ENCODE peak calls at places on chromosome 2, in four cellular contexts. One of them, this sample, is unnamed.

GRCh38 chr2:86397989-86398388 is 43.2 kb upstream of the KDM3A start:
- DNase-seq in body of pancreas: no peak
- DNase-seq in K562: peak; percentile 53
- DNase-seq in transverse colon: no peak
- DNase-seq in this sample: no peak

GRCh38 chr2:118430510-118431187 is 342.4 kb downstream of the INSIG2 start:
- DNase-seq in transverse colon: no peak
- DNase-seq in body of pancreas: no peak
- DNase-seq in K562: no peak
- DNase-seq in this sample: no peak

GRCh38 chr2:189024861-189025618 is 50.9 kb downstream of the COL3A1 start:
- DNase-seq in K562: no peak
- DNase-seq in body of pancreas: no peak
- DNase-seq in transverse colon: no peak
- DNase-seq in this sample: no peak

GRCh38 chr2:27249891-27250651 is 12.8 kb downstream of the SLC30A3 start:
- DNase-seq in body of pancreas: peak; percentile 66
- DNase-seq in transverse colon: peak; percentile 58
- DNase-seq in K562: peak; percentile 91
- DNase-seq in this sample: peak; percentile 54

GRCh38 chr2:45909677-45910191 is 258.3 kb downstream of the PRKCE start:
- DNase-seq in transverse colon: no peak
- DNase-seq in K562: no peak
- DNase-seq in body of pancreas: peak; percentile 53
- DNase-seq in this sample: no peak

GRCh38 chr2:237097911-237098702 is 12.4 kb downstream of the COPS8 start:
- DNase-seq in K562: no peak
- DNase-seq in transverse colon: no peak
- DNase-seq in body of pancreas: no peak
- DNase-seq in this sample: peak; percentile 71

GRCh38 chr2:57516740-57517340 is 529.8 kb upstream of the VRK2 start:
- DNase-seq in body of pancreas: no peak
- DNase-seq in transverse colon: no peak
- DNase-seq in K562: peak; percentile 30
- DNase-seq in this sample: no peak

GRCh38 chr2:234111523-234111922 is 61.0 kb downstream of the SPP2 start:
- DNase-seq in body of pancreas: no peak
- DNase-seq in K562: no peak
- DNase-seq in transverse colon: no peak
- DNase-seq in this sample: no peak

GRCh38 chr2:15298769-15299168 is 262.4 kb downstream of the NBAS start:
- DNase-seq in K562: no peak
- DNase-seq in body of pancreas: no peak
- DNase-seq in transverse colon: no peak
- DNase-seq in this sample: no peak

GRCh38 chr2:135819211-135819610 is 17.8 kb downstream of the LCT start:
- DNase-seq in transverse colon: peak; percentile 35
- DNase-seq in K562: peak; percentile 41
- DNase-seq in body of pancreas: no peak
- DNase-seq in this sample: no peak

GRCh38 chr2:173397539-173397938 is 42.9 kb downstream of the CDCA7 start:
- DNase-seq in body of pancreas: no peak
- DNase-seq in transverse colon: no peak
- DNase-seq in K562: no peak
- DNase-seq in this sample: no peak

GRCh38 chr2:238720232-238720672 is 127.6 kb upstream of the TWIST2 start:
- DNase-seq in body of pancreas: peak; percentile 52
- DNase-seq in transverse colon: peak; percentile 56
- DNase-seq in K562: peak; percentile 63
- DNase-seq in this sample: no peak

GRCh38 chr2:150618215-150618905 is 130.9 kb upstream of the RND3 start:
- DNase-seq in K562: no peak
- DNase-seq in transverse colon: no peak
- DNase-seq in body of pancreas: no peak
- DNase-seq in this sample: no peak

GRCh38 chr2:133504566-133505505 is 63.4 kb downstream of the NCKAP5 start:
- DNase-seq in transverse colon: peak; percentile 60
- DNase-seq in body of pancreas: peak; percentile 64
- DNase-seq in K562: no peak
- DNase-seq in this sample: no peak

GRCh38 chr2:216574046-216574445 is 59.2 kb upstream of the IGFBP2 start:
- DNase-seq in body of pancreas: no peak
- DNase-seq in K562: no peak
- DNase-seq in transverse colon: no peak
- DNase-seq in this sample: no peak

GRCh38 chr2:212124597-212124996 is 414.0 kb downstream of the ERBB4 start:
- DNase-seq in K562: no peak
- DNase-seq in body of pancreas: peak; percentile 8
- DNase-seq in transverse colon: no peak
- DNase-seq in this sample: no peak

GRCh38 chr2:35989523-35989922 is 366.1 kb upstream of the CRIM1 start:
- DNase-seq in body of pancreas: no peak
- DNase-seq in transverse colon: no peak
- DNase-seq in K562: no peak
- DNase-seq in this sample: no peak

GRCh38 chr2:181123798-181124217 is 143.4 kb downstream of the UBE2E3 start:
- DNase-seq in transverse colon: peak; percentile 17
- DNase-seq in K562: no peak
- DNase-seq in body of pancreas: no peak
- DNase-seq in this sample: no peak

GRCh38 chr2:96913398-96914202 is 43.7 kb upstream of the SEMA4C start:
- DNase-seq in body of pancreas: no peak
- DNase-seq in transverse colon: peak; percentile 41
- DNase-seq in K562: no peak
- DNase-seq in this sample: no peak

GRCh38 chr2:116769515-116769914 is 1045.0 kb upstream of the DDX18 start:
- DNase-seq in body of pancreas: no peak
- DNase-seq in K562: no peak
- DNase-seq in transverse colon: no peak
- DNase-seq in this sample: no peak

GRCh38 chr2:212367431-212367830 is 171.2 kb downstream of the ERBB4 start:
- DNase-seq in body of pancreas: no peak
- DNase-seq in K562: no peak
- DNase-seq in transverse colon: no peak
- DNase-seq in this sample: no peak

GRCh38 chr2:129699781-129700573 is 279.5 kb upstream of the RAB6C start:
- DNase-seq in K562: no peak
- DNase-seq in transverse colon: no peak
- DNase-seq in body of pancreas: no peak
- DNase-seq in this sample: no peak

GRCh38 chr2:109402180-109402579 is 211.6 kb downstream of the SEPTIN10 start:
- DNase-seq in K562: no peak
- DNase-seq in body of pancreas: no peak
- DNase-seq in transverse colon: no peak
- DNase-seq in this sample: no peak

GRCh38 chr2:10076988-10077527 is 3.2 kb downstream of the CYS1 start:
- DNase-seq in transverse colon: no peak
- DNase-seq in body of pancreas: no peak
- DNase-seq in K562: no peak
- DNase-seq in this sample: no peak

GRCh38 chr2:140880573-140880972 is 1250.2 kb downstream of the LRP1B start:
- DNase-seq in transverse colon: no peak
- DNase-seq in body of pancreas: no peak
- DNase-seq in K562: no peak
- DNase-seq in this sample: no peak

GRCh38 chr2:233369897-233370758 is 15.8 kb downstream of the DGKD start:
- DNase-seq in body of pancreas: no peak
- DNase-seq in K562: no peak
- DNase-seq in transverse colon: no peak
- DNase-seq in this sample: no peak

GRCh38 chr2:191854385-191855372 is 7.8 kb upstream of the CAVIN2 start:
- DNase-seq in body of pancreas: no peak
- DNase-seq in K562: no peak
- DNase-seq in transverse colon: no peak
- DNase-seq in this sample: no peak

GRCh38 chr2:96985181-96985580 is 1.2 kb downstream of the FAM178B start:
- DNase-seq in transverse colon: no peak
- DNase-seq in body of pancreas: no peak
- DNase-seq in K562: no peak
- DNase-seq in this sample: no peak

GRCh38 chr2:101699939-101700442 is 2.5 kb downstream of the MAP4K4 start:
- DNase-seq in body of pancreas: no peak
- DNase-seq in transverse colon: no peak
- DNase-seq in K562: no peak
- DNase-seq in this sample: no peak

GRCh38 chr2:43998263-43998662 is 2.5 kb upstream of the LRPPRC start:
- DNase-seq in body of pancreas: no peak
- DNase-seq in K562: no peak
- DNase-seq in transverse colon: no peak
- DNase-seq in this sample: no peak

GRCh38 chr2:109478906-109479493 is 134.8 kb downstream of the SEPTIN10 start:
- DNase-seq in body of pancreas: no peak
- DNase-seq in transverse colon: no peak
- DNase-seq in K562: no peak
- DNase-seq in this sample: no peak

GRCh38 chr2:23566236-23567142 is 181.5 kb downstream of the KLHL29 start:
- DNase-seq in body of pancreas: no peak
- DNase-seq in transverse colon: no peak
- DNase-seq in K562: peak; percentile 67
- DNase-seq in this sample: no peak

GRCh38 chr2:189248116-189248515 is 68.6 kb upstream of the COL5A2 start:
- DNase-seq in body of pancreas: no peak
- DNase-seq in transverse colon: no peak
- DNase-seq in K562: no peak
- DNase-seq in this sample: no peak

GRCh38 chr2:7819316-7819715 is 862.5 kb upstream of the ID2 start:
- DNase-seq in K562: no peak
- DNase-seq in body of pancreas: no peak
- DNase-seq in transverse colon: no peak
- DNase-seq in this sample: no peak

GRCh38 chr2:64283015-64283570 is 138.9 kb upstream of the PELI1 start:
- DNase-seq in transverse colon: no peak
- DNase-seq in body of pancreas: no peak
- DNase-seq in K562: no peak
- DNase-seq in this sample: no peak

DNA sequence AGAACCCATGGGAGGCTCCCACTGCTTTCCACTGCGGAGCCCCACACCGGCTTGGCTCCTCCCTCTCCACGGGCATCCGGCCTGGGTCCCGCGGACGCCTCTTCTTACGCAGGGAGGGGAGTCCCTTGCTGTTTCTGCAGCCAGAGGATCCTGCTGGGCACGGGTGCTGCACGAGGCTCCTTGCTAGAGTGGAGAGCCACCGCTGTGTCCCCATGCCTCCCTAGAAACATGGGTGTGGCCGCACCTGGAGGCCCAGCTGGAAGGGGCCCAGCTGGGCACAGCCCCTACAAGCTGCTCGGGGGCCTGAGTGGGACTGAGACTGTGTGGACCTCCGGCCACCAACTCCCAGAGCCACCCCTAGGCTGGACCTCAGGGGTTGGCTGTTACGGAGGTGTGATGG is 67.7 kb upstream of the GPC1 start:
- DNase-seq in K562: no peak
- DNase-seq in transverse colon: no peak
- DNase-seq in body of pancreas: no peak
- DNase-seq in this sample: no peak
- TF ChIP-seq POLR2A in K562: no peak
- TF ChIP-seq POLR2A in transverse colon: no peak
- TF ChIP-seq POLR2A in body of pancreas: no peak
- TF ChIP-seq POLR2A in this sample: no peak

DNA sequence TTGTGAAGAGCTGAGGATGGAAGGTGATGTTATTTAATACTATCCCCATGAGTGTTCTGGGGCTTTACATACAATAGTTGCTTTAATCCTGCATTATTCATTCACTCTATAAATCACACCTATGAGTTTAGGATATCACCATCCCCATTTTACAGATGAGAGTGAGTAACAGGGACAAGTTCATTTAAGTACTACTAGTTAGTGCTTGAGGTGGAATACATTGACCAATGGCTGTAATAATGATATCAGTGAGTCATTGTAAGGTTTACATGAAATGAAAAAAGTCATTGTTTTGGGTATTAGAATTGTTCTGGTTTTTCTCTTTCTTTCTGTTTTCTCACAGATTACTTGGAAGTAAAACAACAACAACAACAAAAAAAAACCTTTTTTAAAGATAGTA is 42.5 kb downstream of the TANC1 start:
- DNase-seq in K562: no peak
- DNase-seq in body of pancreas: no peak
- DNase-seq in transverse colon: no peak
- DNase-seq in this sample: no peak
- H3K27ac ChIP-seq in K562: no peak overlapping the region
- H3K27ac ChIP-seq in body of pancreas: no peak overlapping the region
- H3K27ac ChIP-seq in transverse colon: no peak overlapping the region
- H3K27ac ChIP-seq in this sample: no peak overlapping the region

GRCh38 chr2:172105715-172106124 is 3.0 kb upstream of the DLX2 start:
- DNase-seq in transverse colon: no peak
- DNase-seq in K562: peak; percentile 10
- DNase-seq in body of pancreas: no peak
- DNase-seq in this sample: no peak
- H3K4me3 ChIP-seq in transverse colon: no peak overlapping the region
- H3K4me3 ChIP-seq in K562: no peak overlapping the region
- H3K4me3 ChIP-seq in body of pancreas: no peak overlapping the region
- H3K4me3 ChIP-seq in this sample: peak overlapping the region; percentile 35

DNA sequence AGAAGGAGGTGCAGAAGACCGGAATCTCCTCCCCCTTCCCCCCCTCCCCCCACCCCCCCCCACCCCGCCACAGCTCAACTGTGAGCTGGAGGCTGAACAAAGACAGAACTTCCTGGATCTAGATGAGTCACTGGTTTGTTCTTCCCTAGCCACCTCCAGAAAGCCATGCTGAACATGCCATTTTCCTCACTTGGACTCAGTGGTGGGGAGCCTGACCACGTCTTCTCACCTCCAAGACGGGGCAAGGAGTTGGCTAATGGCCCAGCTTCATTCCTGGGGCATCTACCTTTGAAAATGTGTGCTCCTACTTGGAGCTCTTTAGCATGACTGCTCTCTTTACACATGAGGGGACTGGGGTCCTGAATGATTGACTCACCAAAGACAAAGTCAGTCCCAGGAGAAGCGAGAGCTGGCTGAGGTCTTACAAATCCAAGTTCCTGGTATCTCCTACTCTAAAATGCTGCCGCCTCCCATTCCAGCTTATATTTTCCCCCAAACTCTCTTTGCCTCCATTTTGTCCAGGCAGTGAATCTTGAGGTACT is 22.6 kb upstream of the FZD5 start:
- DNase-seq in transverse colon: no peak
- DNase-seq in body of pancreas: no peak
- DNase-seq in K562: peak; percentile 85
- DNase-seq in this sample: no peak
- TF ChIP-seq POLR2A in transverse colon: no peak
- TF ChIP-seq POLR2A in body of pancreas: no peak
- TF ChIP-seq POLR2A in K562: peak; percentile 67
- TF ChIP-seq POLR2A in this sample: no peak